ENCODE peak calls at places on chromosomes 5 and 9, in four cellular contexts. U, D, G and F are unnamed samples.

GRCh38 chr9:110810251-110810976 is 141.8 kb downstream of the MUSK start:
- DNase-seq in U (no peak), D (no peak), G (no peak), F (no peak)

GRCh38 chr5:135149956-135150723 is 116.1 kb upstream of the PITX1 start:
- DNase-seq in U (no peak), D (no peak), G (no peak), F (no peak)

GRCh38 chr5:17304282-17304681 is 86.9 kb downstream of the BASP1 start:
- DNase-seq in U (no peak), D (no peak), G (no peak), F (no peak)

GRCh38 chr9:93081931-93082330 is 14.1 kb upstream of the CARD19 start:
- DNase-seq in U (no peak), D (no peak), G (peak; percentile 25), F (no peak)

GRCh38 chr9:76162751-76163500 is 231.3 kb downstream of the RFK start:
- DNase-seq in U (no peak), D (no peak), G (peak; percentile 15), F (no peak)

GRCh38 chr9:129282308-129283211 is 104.5 kb upstream of the IER5L start:
- DNase-seq in U (no peak), D (peak; percentile 28), G (no peak), F (no peak)

GRCh38 chr5:93247126-93247525 is 333.9 kb downstream of the NR2F1-AS1 start:
- DNase-seq in U (no peak), D (no peak), G (no peak), F (no peak)

GRCh38 chr9:98977813-98978212 is 34.1 kb downstream of the COL15A1 start:
- DNase-seq in U (no peak), D (no peak), G (no peak), F (no peak)

GRCh38 chr5:6583049-6583880 is 49.6 kb downstream of the NSUN2 start:
- DNase-seq in U (no peak), D (no peak), G (peak; percentile 69), F (no peak)

GRCh38 chr5:6656680-6657079 is 23.4 kb downstream of the SRD5A1 start:
- DNase-seq in U (no peak), D (no peak), G (no peak), F (no peak)

GRCh38 chr9:92292338-92293074 is 991 bp downstream of the IARS1 start:
- DNase-seq in U (no peak), D (no peak), G (peak; percentile 6), F (no peak)

GRCh38 chr5:34859253-34859652 is 20.3 kb downstream of the TTC23L start:
- DNase-seq in U (no peak), D (no peak), G (no peak), F (no peak)

GRCh38 chr5:150486402-150487198 is 21.3 kb upstream of the NDST1 start:
- DNase-seq in U (peak; percentile 24), D (peak; percentile 70), G (peak; percentile 90), F (no peak)

GRCh38 chr5:93278876-93279275 is 302.1 kb downstream of the NR2F1-AS1 start:
- DNase-seq in U (no peak), D (no peak), G (no peak), F (no peak)

GRCh38 chr5:84113246-84114118 is 271.2 kb downstream of the EDIL3 start:
- DNase-seq in U (no peak), D (no peak), G (no peak), F (no peak)

GRCh38 chr5:169139381-169140125 is 161.4 kb downstream of the SLIT3 start:
- DNase-seq in U (no peak), D (no peak), G (no peak), F (no peak)

GRCh38 chr5:132905938-132906337 is 32.5 kb downstream of the LEAP2 start:
- DNase-seq in U (no peak), D (no peak), G (peak; percentile 17), F (no peak)

GRCh38 chr5:161549106-161549505 is 2.6 kb upstream of the GABRB2 start:
- DNase-seq in U (no peak), D (no peak), G (peak; percentile 30), F (no peak)

GRCh38 chr5:58056546-58056945 is 403.3 kb downstream of the PLK2 start:
- DNase-seq in U (no peak), D (no peak), G (no peak), F (no peak)

GRCh38 chr9:77616191-77616590 is 31.9 kb downstream of the GNA14 start:
- DNase-seq in U (no peak), D (no peak), G (no peak), F (no peak)

GRCh38 chr9:77614671-77615070 is 33.5 kb downstream of the GNA14 start:
- DNase-seq in U (no peak), D (no peak), G (no peak), F (no peak)
- H3K27me3 ChIP-seq in U (no peaks in the 10 kb centered on the region), D (no peaks in the 10 kb centered on the region), G (no peaks in the 10 kb centered on the region), F (no peaks in the 10 kb centered on the region)

DNA sequence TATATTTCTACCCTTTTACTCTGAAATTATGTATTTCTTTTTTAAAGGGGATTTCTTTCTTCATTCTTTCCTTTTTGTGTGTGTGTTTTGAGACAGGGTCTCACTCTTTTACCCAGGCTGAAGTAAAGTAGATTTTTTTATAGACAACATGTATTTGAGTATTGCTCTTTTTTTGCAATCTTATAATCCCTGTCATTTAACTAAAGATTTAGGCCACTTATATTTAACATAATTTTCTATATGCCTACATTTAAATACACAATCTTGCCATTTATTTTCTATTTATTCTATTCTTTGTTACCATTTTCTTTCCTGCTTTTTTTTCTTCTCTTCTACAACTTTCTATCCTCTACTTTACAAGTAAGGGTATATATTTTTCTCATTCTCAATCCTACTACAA is 416.0 kb upstream of the IRX2 start:
- DNase-seq in U (no peak), D (no peak), G (no peak), F (no peak)
- H3K9me3 ChIP-seq in U (no peaks in the 10 kb centered on the region), D (no peaks in the 10 kb centered on the region), G (no peaks in the 10 kb centered on the region), F (no peaks in the 10 kb centered on the region)

GRCh38 chr9:126536836-126537465 is 76.8 kb upstream of the LMX1B start:
- DNase-seq in U (no peak), D (no peak), G (no peak), F (no peak)
- H3K27me3 ChIP-seq in U (no peaks in the 10 kb centered on the region), D (no peaks in the 10 kb centered on the region), G (peaks cover 35% of the 10 kb centered on the region), F (no peaks in the 10 kb centered on the region)

DNA sequence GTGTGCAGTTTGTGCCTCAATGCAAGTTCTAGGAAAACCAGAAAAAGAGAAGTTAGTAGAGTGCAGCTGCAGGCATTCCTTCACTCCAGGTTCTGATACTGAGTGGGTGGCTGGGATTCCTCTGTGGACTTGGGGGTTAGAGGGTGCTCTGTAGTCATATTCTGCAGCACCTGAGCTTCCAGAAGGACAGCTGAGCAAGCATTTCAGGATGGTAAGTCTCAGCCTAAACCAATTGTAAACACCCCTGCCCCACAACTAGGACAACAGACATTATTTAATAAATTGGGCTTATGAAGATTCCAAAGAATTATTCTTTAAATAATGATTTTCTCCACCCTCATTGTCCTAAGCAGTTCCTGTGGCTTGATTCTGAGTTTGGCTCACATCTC is 9.1 kb downstream of the FAXDC2 start:
- DNase-seq in U (no peak), D (no peak), G (no peak), F (no peak)
- H3K9me3 ChIP-seq in U (no peaks in the 10 kb centered on the region), D (no peaks in the 10 kb centered on the region), G (no peaks in the 10 kb centered on the region), F (no peaks in the 10 kb centered on the region)

GRCh38 chr5:77209495-77210090 is 887 bp upstream of the PDE8B start:
- DNase-seq in U (no peak), D (no peak), G (no peak), F (no peak)
- H3K27me3 ChIP-seq in U (peaks cover 3% of the 10 kb centered on the region), D (peaks cover 13% of the 10 kb centered on the region), G (peaks cover 62% of the 10 kb centered on the region), F (peaks cover 19% of the 10 kb centered on the region)

GRCh38 chr5:152990771-152991170 is 499.7 kb upstream of the GRIA1 start:
- DNase-seq in U (no peak), D (no peak), G (no peak), F (no peak)

GRCh38 chr5:152995214-152995725 is 495.2 kb upstream of the GRIA1 start:
- DNase-seq in U (no peak), D (no peak), G (no peak), F (no peak)

GRCh38 chr5:152990217-152990616 is 500.3 kb upstream of the GRIA1 start:
- DNase-seq in U (no peak), D (no peak), G (no peak), F (no peak)

DNA sequence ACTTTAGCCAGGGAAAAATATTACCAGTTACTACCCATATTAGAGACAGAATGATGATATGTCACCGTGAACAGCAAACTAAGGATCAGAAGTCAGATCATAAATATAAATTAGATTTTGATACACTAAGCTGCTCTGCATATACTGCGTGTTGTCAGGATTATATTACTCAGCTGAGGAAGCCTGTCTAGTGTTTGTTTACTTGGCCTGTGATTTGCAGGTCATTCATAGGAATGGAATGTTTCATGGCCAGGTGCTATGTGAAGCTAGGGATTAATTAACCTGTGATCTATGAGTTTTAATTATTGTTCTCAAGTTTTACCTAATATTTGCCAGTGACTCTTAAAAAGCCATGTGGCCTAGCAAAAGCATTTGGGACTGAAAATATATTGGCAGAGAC is 496.4 kb upstream of the GRIA1 start:
- DNase-seq in U (no peak), D (no peak), G (no peak), F (no peak)
- H3K9me3 ChIP-seq in U (no peaks in the 10 kb centered on the region), D (no peaks in the 10 kb centered on the region), G (no peaks in the 10 kb centered on the region), F (peaks cover 3% of the 10 kb centered on the region)

GRCh38 chr9:134176599-134176968 is 12.2 kb upstream of the RNU6ATAC start:
- DNase-seq in U (no peak), D (no peak), G (no peak), F (no peak)
- H3K27me3 ChIP-seq in U (no peaks in the 10 kb centered on the region), D (peaks cover 11% of the 10 kb centered on the region), G (no peaks in the 10 kb centered on the region), F (no peaks in the 10 kb centered on the region)